ENCODE peak calls at places on chromosomes 4 and X, in nine cellular contexts. One of them, this sample, is unnamed.

GRCh38 chrX:94560930-94561329 is 886.9 kb downstream of the FAM133A start:
- DNase-seq in AG10803: no peak
- DNase-seq in colonic mucosa: no peak
- DNase-seq in foreskin fibroblast: no peak
- DNase-seq in cardiac fibroblast: no peak
- DNase-seq in H1: no peak
- DNase-seq in AG04450: no peak
- DNase-seq in omental fat pad: no peak
- DNase-seq in psoas muscle: no peak
- DNase-seq in this sample: no peak

GRCh38 chr4:100872811-100873210 is 355.0 kb upstream of the EMCN start:
- DNase-seq in AG10803: peak; percentile 4
- DNase-seq in colonic mucosa: no peak
- DNase-seq in foreskin fibroblast: no peak
- DNase-seq in cardiac fibroblast: no peak
- DNase-seq in H1: no peak
- DNase-seq in AG04450: no peak
- DNase-seq in omental fat pad: no peak
- DNase-seq in psoas muscle: no peak
- DNase-seq in this sample: no peak

GRCh38 chr4:17717301-17717700 is 64.1 kb downstream of the FAM184B start:
- DNase-seq in AG10803: no peak
- DNase-seq in colonic mucosa: no peak
- DNase-seq in foreskin fibroblast: no peak
- DNase-seq in cardiac fibroblast: no peak
- DNase-seq in H1: no peak
- DNase-seq in AG04450: no peak
- DNase-seq in omental fat pad: no peak
- DNase-seq in psoas muscle: no peak
- DNase-seq in this sample: no peak

GRCh38 chr4:8244001-8244757 is 25.4 kb upstream of the HTRA3 start:
- DNase-seq in AG10803: no peak
- DNase-seq in colonic mucosa: no peak
- DNase-seq in foreskin fibroblast: no peak
- DNase-seq in cardiac fibroblast: no peak
- DNase-seq in H1: no peak
- DNase-seq in AG04450: no peak
- DNase-seq in omental fat pad: no peak
- DNase-seq in psoas muscle: peak; percentile 12
- DNase-seq in this sample: no peak

GRCh38 chr4:154407483-154407882 is 84.1 kb downstream of the DCHS2 start:
- DNase-seq in AG10803: no peak
- DNase-seq in colonic mucosa: no peak
- DNase-seq in foreskin fibroblast: no peak
- DNase-seq in cardiac fibroblast: no peak
- DNase-seq in H1: no peak
- DNase-seq in AG04450: no peak
- DNase-seq in omental fat pad: no peak
- DNase-seq in psoas muscle: no peak
- DNase-seq in this sample: no peak

GRCh38 chrX:26262121-26262523 is 46.2 kb downstream of the MAGEB5 start:
- DNase-seq in AG10803: no peak
- DNase-seq in colonic mucosa: no peak
- DNase-seq in foreskin fibroblast: peak; percentile 8
- DNase-seq in cardiac fibroblast: peak; percentile 89
- DNase-seq in H1: no peak
- DNase-seq in AG04450: peak; percentile 1
- DNase-seq in omental fat pad: no peak
- DNase-seq in psoas muscle: no peak
- DNase-seq in this sample: peak; percentile 4

GRCh38 chrX:1391707-1392375 is at the start of gene SLC25A6:
- DNase-seq in AG10803: peak; percentile 96
- DNase-seq in colonic mucosa: peak; percentile 99
- DNase-seq in foreskin fibroblast: peak; percentile 98
- DNase-seq in cardiac fibroblast: peak; percentile 98
- DNase-seq in H1: peak; percentile 94
- DNase-seq in AG04450: peak; percentile 92
- DNase-seq in omental fat pad: peak; percentile 84
- DNase-seq in psoas muscle: peak; percentile 99
- DNase-seq in this sample: peak; percentile 99

GRCh38 chr4:38050560-38051350 is 90.6 kb downstream of the PTTG2 start:
- DNase-seq in AG10803: no peak
- DNase-seq in colonic mucosa: no peak
- DNase-seq in foreskin fibroblast: no peak
- DNase-seq in cardiac fibroblast: peak; percentile 47
- DNase-seq in H1: no peak
- DNase-seq in AG04450: no peak
- DNase-seq in omental fat pad: no peak
- DNase-seq in psoas muscle: no peak
- DNase-seq in this sample: no peak

DNA sequence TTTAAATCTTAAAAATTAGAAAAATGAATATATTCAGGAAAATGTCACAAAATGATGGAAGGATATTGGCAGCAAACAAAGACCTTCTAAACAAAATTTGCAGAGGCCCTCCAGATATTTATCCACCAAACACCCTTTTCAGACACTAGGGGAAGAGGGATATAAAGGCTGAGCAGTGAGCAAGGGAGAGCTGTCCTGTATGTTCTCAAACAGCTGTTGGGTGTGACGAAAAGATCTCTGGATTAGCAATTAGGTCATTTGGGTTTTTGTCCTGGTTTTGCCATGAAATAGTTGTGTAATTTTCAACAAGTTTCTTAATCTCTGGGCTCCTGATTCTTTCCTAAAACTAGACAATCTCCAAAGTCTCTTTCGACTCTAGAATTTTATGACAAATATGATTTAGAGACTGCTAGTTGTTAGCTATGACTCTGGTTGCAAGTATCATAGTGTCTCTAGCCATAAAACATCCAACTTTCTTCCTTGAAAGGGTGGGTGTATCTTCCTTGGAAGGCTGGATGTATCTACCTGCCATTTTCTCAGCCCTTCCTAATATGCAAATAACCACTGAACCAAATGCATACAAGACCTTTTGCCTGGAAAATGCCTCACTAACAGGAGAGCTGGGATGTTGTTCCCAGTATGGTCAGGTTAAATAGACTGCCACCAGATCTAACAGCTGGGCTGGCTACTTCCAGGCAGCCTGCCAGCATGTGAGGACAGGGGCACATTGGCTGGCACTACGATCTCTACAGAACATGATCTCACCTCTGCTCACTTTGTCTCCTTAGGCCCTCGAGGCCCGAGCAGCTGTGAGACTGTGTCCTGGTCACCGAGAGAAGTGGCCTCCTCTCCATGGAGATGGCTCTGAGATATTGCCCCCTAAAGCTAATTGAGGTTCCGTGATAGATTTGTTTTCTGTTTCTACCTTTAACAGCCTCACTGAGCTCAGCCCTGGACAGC is 225.5 kb upstream of the JADE1 start:
- DNase-seq in AG10803: peak; percentile 60
- DNase-seq in colonic mucosa: no peak
- DNase-seq in foreskin fibroblast: peak; percentile 39
- DNase-seq in cardiac fibroblast: peak; percentile 36
- DNase-seq in H1: no peak
- DNase-seq in AG04450: no peak
- DNase-seq in omental fat pad: no peak
- DNase-seq in psoas muscle: peak; percentile 69
- DNase-seq in this sample: no peak
- TF ChIP-seq CTCF in AG10803: peak; percentile 25
- TF ChIP-seq CTCF in colonic mucosa: no peak
- TF ChIP-seq CTCF in foreskin fibroblast: no peak
- TF ChIP-seq CTCF in cardiac fibroblast: peak; percentile 9
- TF ChIP-seq CTCF in H1: no peak
- TF ChIP-seq CTCF in AG04450: no peak
- TF ChIP-seq CTCF in omental fat pad: no peak
- TF ChIP-seq CTCF in psoas muscle: no peak
- TF ChIP-seq CTCF in this sample: no peak

GRCh38 chr4:26321326-26322276 is 787 bp downstream of the RBPJ start:
- DNase-seq in AG10803: peak; percentile 27
- DNase-seq in colonic mucosa: peak; percentile 47
- DNase-seq in foreskin fibroblast: no peak
- DNase-seq in cardiac fibroblast: peak; percentile 45
- DNase-seq in H1: no peak
- DNase-seq in AG04450: no peak
- DNase-seq in omental fat pad: no peak
- DNase-seq in psoas muscle: no peak
- DNase-seq in this sample: peak; percentile 40

GRCh38 chr4:26320453-26321325 is at the start of gene RBPJ:
- DNase-seq in AG10803: peak; percentile 96
- DNase-seq in colonic mucosa: peak; percentile 95
- DNase-seq in foreskin fibroblast: peak; percentile 97
- DNase-seq in cardiac fibroblast: peak; percentile 98
- DNase-seq in H1: peak; percentile 89
- DNase-seq in AG04450: peak; percentile 99
- DNase-seq in omental fat pad: peak; percentile 81
- DNase-seq in psoas muscle: peak; percentile 92
- DNase-seq in this sample: peak; percentile 89

GRCh38 chr4:26317766-26318165 is 3.0 kb upstream of the RBPJ start:
- DNase-seq in AG10803: no peak
- DNase-seq in colonic mucosa: no peak
- DNase-seq in foreskin fibroblast: no peak
- DNase-seq in cardiac fibroblast: no peak
- DNase-seq in H1: no peak
- DNase-seq in AG04450: no peak
- DNase-seq in omental fat pad: no peak
- DNase-seq in psoas muscle: no peak
- DNase-seq in this sample: no peak

GRCh38 chr4:26320159-26320452 is 708 bp upstream of the RBPJ start:
- DNase-seq in AG10803: peak; percentile 39
- DNase-seq in colonic mucosa: no peak
- DNase-seq in foreskin fibroblast: no peak
- DNase-seq in cardiac fibroblast: peak; percentile 54
- DNase-seq in H1: no peak
- DNase-seq in AG04450: no peak
- DNase-seq in omental fat pad: no peak
- DNase-seq in psoas muscle: no peak
- DNase-seq in this sample: no peak

DNA sequence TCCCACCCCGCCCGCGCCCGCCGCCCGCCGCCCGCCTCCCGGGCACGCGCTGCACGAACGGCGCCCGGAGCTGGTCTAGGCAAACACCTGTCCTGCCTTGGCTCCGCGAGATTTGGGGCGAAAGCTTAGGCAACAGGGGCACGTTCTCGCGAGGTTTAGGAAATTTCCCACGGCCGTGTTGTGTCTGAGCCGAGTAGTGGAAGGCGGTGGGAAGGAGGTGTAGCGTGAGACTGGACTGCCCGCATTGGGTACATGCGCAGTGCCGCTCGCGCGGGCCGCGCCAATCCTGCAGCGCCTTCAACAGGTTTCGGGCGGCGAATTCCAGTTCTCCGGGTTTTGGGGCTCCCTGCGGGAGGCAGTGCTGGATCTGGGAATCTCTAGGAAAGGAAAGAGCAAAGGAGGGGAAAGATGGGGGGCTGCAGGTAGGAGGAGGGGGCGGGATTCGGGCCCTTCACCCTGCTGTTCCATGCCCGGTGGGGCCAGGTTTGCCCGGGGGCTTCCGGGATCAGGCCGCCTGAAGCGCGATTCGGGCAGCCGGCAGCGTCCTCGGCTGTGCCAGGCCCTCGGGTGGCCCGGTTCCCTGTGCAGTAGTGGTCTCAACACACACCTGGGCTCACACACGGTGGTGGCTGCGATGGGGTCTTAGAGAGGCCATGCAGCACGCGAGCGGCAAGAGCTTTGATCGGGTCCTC is 1.2 kb upstream of the RBPJ start:
- DNase-seq in AG10803: peak; percentile 100
- DNase-seq in colonic mucosa: peak; percentile 99
- DNase-seq in foreskin fibroblast: peak; percentile 100
- DNase-seq in cardiac fibroblast: peak; percentile 100
- DNase-seq in H1: peak; percentile 95
- DNase-seq in AG04450: peak; percentile 100
- DNase-seq in omental fat pad: peak; percentile 97
- DNase-seq in psoas muscle: peak; percentile 96
- DNase-seq in this sample: peak; percentile 97
- TF ChIP-seq CTCF in AG10803: no peak
- TF ChIP-seq CTCF in colonic mucosa: no peak
- TF ChIP-seq CTCF in foreskin fibroblast: no peak
- TF ChIP-seq CTCF in cardiac fibroblast: no peak
- TF ChIP-seq CTCF in H1: no peak
- TF ChIP-seq CTCF in AG04450: peak; percentile 18
- TF ChIP-seq CTCF in omental fat pad: no peak
- TF ChIP-seq CTCF in psoas muscle: no peak
- TF ChIP-seq CTCF in this sample: no peak

GRCh38 chr4:70187216-70187615 is 8.3 kb upstream of the ODAM start:
- DNase-seq in AG10803: no peak
- DNase-seq in colonic mucosa: no peak
- DNase-seq in foreskin fibroblast: no peak
- DNase-seq in cardiac fibroblast: no peak
- DNase-seq in H1: no peak
- DNase-seq in AG04450: no peak
- DNase-seq in omental fat pad: no peak
- DNase-seq in psoas muscle: no peak
- DNase-seq in this sample: no peak

GRCh38 chr4:70182517-70183167 is 12.9 kb upstream of the ODAM start:
- DNase-seq in AG10803: no peak
- DNase-seq in colonic mucosa: no peak
- DNase-seq in foreskin fibroblast: no peak
- DNase-seq in cardiac fibroblast: no peak
- DNase-seq in H1: no peak
- DNase-seq in AG04450: no peak
- DNase-seq in omental fat pad: no peak
- DNase-seq in psoas muscle: no peak
- DNase-seq in this sample: no peak

GRCh38 chr4:70183168-70183939 is 12.2 kb upstream of the ODAM start:
- DNase-seq in AG10803: peak; percentile 31
- DNase-seq in colonic mucosa: peak; percentile 27
- DNase-seq in foreskin fibroblast: peak; percentile 1
- DNase-seq in cardiac fibroblast: peak; percentile 67
- DNase-seq in H1: peak; percentile 9
- DNase-seq in AG04450: peak; percentile 1
- DNase-seq in omental fat pad: no peak
- DNase-seq in psoas muscle: no peak
- DNase-seq in this sample: peak; percentile 42

GRCh38 chr4:70178075-70178660 is 17.4 kb upstream of the ODAM start:
- DNase-seq in AG10803: no peak
- DNase-seq in colonic mucosa: no peak
- DNase-seq in foreskin fibroblast: no peak
- DNase-seq in cardiac fibroblast: no peak
- DNase-seq in H1: no peak
- DNase-seq in AG04450: no peak
- DNase-seq in omental fat pad: no peak
- DNase-seq in psoas muscle: no peak
- DNase-seq in this sample: no peak

DNA sequence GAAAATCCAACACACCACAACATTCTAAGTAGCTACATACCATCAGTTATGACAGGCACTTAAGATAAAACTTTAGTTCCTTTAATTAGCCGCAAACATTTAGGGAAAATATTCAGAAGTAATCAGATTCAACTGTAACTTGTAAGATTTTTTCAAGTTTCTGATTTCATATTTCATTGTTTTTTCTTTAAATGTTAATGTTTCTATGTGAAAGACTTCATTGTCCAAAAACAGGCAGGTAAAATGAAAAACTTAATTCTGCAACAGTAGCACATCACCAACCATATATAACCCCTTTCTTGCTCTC is 11.6 kb upstream of the ODAM start:
- DNase-seq in AG10803: no peak
- DNase-seq in colonic mucosa: no peak
- DNase-seq in foreskin fibroblast: no peak
- DNase-seq in cardiac fibroblast: no peak
- DNase-seq in H1: no peak
- DNase-seq in AG04450: no peak
- DNase-seq in omental fat pad: no peak
- DNase-seq in psoas muscle: no peak
- DNase-seq in this sample: no peak
- TF ChIP-seq CTCF in AG10803: no peak
- TF ChIP-seq CTCF in colonic mucosa: peak; percentile 4
- TF ChIP-seq CTCF in foreskin fibroblast: no peak
- TF ChIP-seq CTCF in cardiac fibroblast: no peak
- TF ChIP-seq CTCF in H1: no peak
- TF ChIP-seq CTCF in AG04450: no peak
- TF ChIP-seq CTCF in omental fat pad: no peak
- TF ChIP-seq CTCF in psoas muscle: no peak
- TF ChIP-seq CTCF in this sample: peak; percentile 61

DNA sequence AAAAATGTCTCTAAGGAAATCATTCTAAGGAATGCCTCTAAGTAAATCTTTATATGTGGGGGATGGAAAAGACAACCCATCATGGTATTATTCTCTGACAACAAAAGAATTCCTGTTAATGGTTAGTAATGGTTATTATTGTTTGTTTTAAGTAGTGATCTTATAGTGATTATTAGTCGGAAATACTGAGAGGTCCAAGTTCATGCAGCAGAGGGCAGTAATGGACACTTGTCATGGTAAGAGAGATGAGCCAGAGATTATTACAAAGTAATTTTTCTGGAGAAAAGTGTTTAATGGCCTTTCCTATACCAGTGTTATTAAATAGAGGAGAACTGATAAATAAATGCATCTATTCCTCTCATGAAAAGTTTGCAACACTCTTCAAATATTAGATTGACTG is 8.1 kb upstream of the DKK2 start:
- DNase-seq in AG10803: no peak
- DNase-seq in colonic mucosa: no peak
- DNase-seq in foreskin fibroblast: no peak
- DNase-seq in cardiac fibroblast: peak; percentile 48
- DNase-seq in H1: no peak
- DNase-seq in AG04450: no peak
- DNase-seq in omental fat pad: no peak
- DNase-seq in psoas muscle: no peak
- DNase-seq in this sample: peak; percentile 7
- TF ChIP-seq CTCF in AG10803: peak; percentile 48
- TF ChIP-seq CTCF in colonic mucosa: no peak
- TF ChIP-seq CTCF in foreskin fibroblast: peak; percentile 23
- TF ChIP-seq CTCF in cardiac fibroblast: peak; percentile 33
- TF ChIP-seq CTCF in H1: no peak
- TF ChIP-seq CTCF in AG04450: peak; percentile 18
- TF ChIP-seq CTCF in omental fat pad: no peak
- TF ChIP-seq CTCF in psoas muscle: no peak
- TF ChIP-seq CTCF in this sample: peak; percentile 46